ENCODE peak calls at places on chromosome 1, in nine cellular contexts. A is AG09319, V is GM12865, Z is esophagus squamous epithelium, M is pancreas, Y is OCI-LY7, F is kidney, W is K562, R is endothelial cell. G is an unnamed sample.

GRCh38 chr1:101365881-101366280 is 129.1 kb downstream of the S1PR1 start:
- DNase-seq in A (no peak), V (no peak), Z (no peak), M (no peak), Y (no peak), F (no peak), W (no peak), R (no peak), G (no peak)

GRCh38 chr1:193310569-193310968 is 124.2 kb upstream of the B3GALT2 start:
- DNase-seq in A (no peak), V (no peak), Z (no peak), M (no peak), Y (no peak), F (no peak), W (no peak), R (no peak), G (no peak)

GRCh38 chr1:78651247-78651646 is 1.6 kb downstream of the IFI44 start:
- DNase-seq in A (no peak), V (no peak), Z (no peak), M (no peak), Y (no peak), F (no peak), W (no peak), R (no peak), G (no peak)

GRCh38 chr1:112887599-112888303 is 68.2 kb downstream of the SLC16A1 start:
- DNase-seq in A (no peak), V (no peak), Z (no peak), M (no peak), Y (no peak), F (no peak), W (no peak), R (no peak), G (no peak)

GRCh38 chr1:151837841-151838490 is 1.7 kb downstream of the C2CD4D start:
- DNase-seq in A (no peak), V (peak; percentile 32), Z (no peak), M (no peak), Y (no peak), F (peak; percentile 83), W (no peak), R (no peak), G (no peak)

GRCh38 chr1:45011837-45012638 is at the start of gene UROD:
- DNase-seq in A (peak; percentile 91), V (peak; percentile 97), Z (peak; percentile 54), M (peak; percentile 90), Y (peak; percentile 97), F (peak; percentile 96), W (peak; percentile 95), R (peak; percentile 87), G (peak; percentile 83)

GRCh38 chr1:8409107-8409506 is 91.2 kb downstream of the SLC45A1 start:
- DNase-seq in A (no peak), V (peak; percentile 19), Z (no peak), M (no peak), Y (peak; percentile 37), F (no peak), W (no peak), R (no peak), G (no peak)

GRCh38 chr1:240831191-240831631 is 219.3 kb upstream of the GREM2 start:
- DNase-seq in A (peak; percentile 55), V (no peak), Z (no peak), M (no peak), Y (no peak), F (no peak), W (no peak), R (no peak), G (no peak)

GRCh38 chr1:2314803-2315710 is 76.3 kb downstream of the MORN1 start:
- DNase-seq in A (no peak), V (peak; percentile 28), Z (no peak), M (peak; percentile 44), Y (peak; percentile 28), F (peak; percentile 90), W (peak; percentile 97), R (peak; percentile 81), G (peak; percentile 42)

GRCh38 chr1:181136738-181137122 is 48.2 kb downstream of the IER5 start:
- DNase-seq in A (no peak), V (no peak), Z (no peak), M (no peak), Y (no peak), F (no peak), W (no peak), R (no peak), G (no peak)

GRCh38 chr1:188763541-188763940 is 1714.1 kb downstream of the BRINP3 start:
- DNase-seq in A (no peak), V (no peak), Z (no peak), M (no peak), Y (no peak), F (no peak), W (no peak), R (no peak), G (no peak)

GRCh38 chr1:85611856-85612255 is 31.3 kb downstream of the CCN1 start:
- DNase-seq in A (peak; percentile 94), V (no peak), Z (no peak), M (peak; percentile 46), Y (no peak), F (peak; percentile 82), W (no peak), R (no peak), G (no peak)

GRCh38 chr1:53899206-53899628 is 5.2 kb downstream of the DIO1 start:
- DNase-seq in A (peak; percentile 56), V (no peak), Z (no peak), M (peak; percentile 40), Y (no peak), F (peak; percentile 71), W (no peak), R (no peak), G (no peak)

GRCh38 chr1:233794863-233795262 is 109.6 kb upstream of the SLC35F3 start:
- DNase-seq in A (no peak), V (no peak), Z (no peak), M (no peak), Y (no peak), F (no peak), W (no peak), R (no peak), G (no peak)

GRCh38 chr1:12434174-12434573 is 183.8 kb downstream of the DHRS3 start:
- DNase-seq in A (no peak), V (peak; percentile 76), Z (no peak), M (no peak), Y (no peak), F (no peak), W (no peak), R (no peak), G (no peak)

GRCh38 chr1:180248731-180249681 is 18.9 kb downstream of the LHX4 start:
- DNase-seq in A (no peak), V (no peak), Z (no peak), M (no peak), Y (peak; percentile 26), F (no peak), W (peak; percentile 57), R (no peak), G (no peak)

GRCh38 chr1:23779826-23780371 is 1.7 kb downstream of the PITHD1 start:
- DNase-seq in A (no peak), V (no peak), Z (no peak), M (no peak), Y (no peak), F (no peak), W (no peak), R (no peak), G (no peak)

GRCh38 chr1:109543988-109544735 is 4.3 kb upstream of the GNAI3 start:
- DNase-seq in A (no peak), V (no peak), Z (no peak), M (no peak), Y (no peak), F (no peak), W (no peak), R (no peak), G (no peak)

DNA sequence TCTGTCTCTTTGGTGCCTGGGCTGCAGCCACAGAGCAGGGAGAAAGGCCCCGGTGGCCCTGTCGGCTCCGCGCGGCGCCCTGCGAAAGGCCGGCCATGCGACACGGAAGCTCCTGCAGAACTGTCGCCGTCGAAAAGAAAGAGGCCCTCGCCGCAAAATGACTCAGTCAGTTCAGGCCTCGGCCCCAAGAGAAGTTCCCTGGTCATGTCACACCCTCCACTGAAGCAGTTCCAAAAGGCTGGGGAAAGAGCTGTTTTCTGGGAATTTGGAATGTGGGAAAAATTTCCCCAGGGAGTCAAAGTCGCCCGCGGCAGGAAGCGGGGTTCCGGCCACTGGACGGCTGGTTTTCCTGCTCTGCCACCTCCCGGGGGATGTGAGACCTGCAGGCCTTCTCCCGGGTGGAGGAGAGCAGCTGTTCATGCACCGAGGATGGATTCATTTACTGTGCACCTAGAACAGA is 115.8 kb upstream of the ZNF678 start:
- DNase-seq in A (no peak), V (no peak), Z (no peak), M (peak; percentile 58), Y (no peak), F (peak; percentile 92), W (peak; percentile 37), R (peak; percentile 66), G (peak; percentile 28)
- TF ChIP-seq CTCF in A (peak; percentile 62), V (no peak), Z (no peak), M (peak; percentile 28), Y (no peak), F (peak; percentile 46), W (peak; percentile 31), R (peak; percentile 30), G (peak; percentile 58)

GRCh38 chr1:59878370-59878769 is 48.2 kb downstream of the CYP2J2 start:
- DNase-seq in A (no peak), V (no peak), Z (no peak), M (no peak), Y (no peak), F (no peak), W (no peak), R (no peak), G (no peak)
- TF ChIP-seq CTCF in A (no peak), V (no peak), Z (no peak), M (no peak), Y (no peak), F (no peak), W (no peak), R (no peak), G (no peak)

DNA sequence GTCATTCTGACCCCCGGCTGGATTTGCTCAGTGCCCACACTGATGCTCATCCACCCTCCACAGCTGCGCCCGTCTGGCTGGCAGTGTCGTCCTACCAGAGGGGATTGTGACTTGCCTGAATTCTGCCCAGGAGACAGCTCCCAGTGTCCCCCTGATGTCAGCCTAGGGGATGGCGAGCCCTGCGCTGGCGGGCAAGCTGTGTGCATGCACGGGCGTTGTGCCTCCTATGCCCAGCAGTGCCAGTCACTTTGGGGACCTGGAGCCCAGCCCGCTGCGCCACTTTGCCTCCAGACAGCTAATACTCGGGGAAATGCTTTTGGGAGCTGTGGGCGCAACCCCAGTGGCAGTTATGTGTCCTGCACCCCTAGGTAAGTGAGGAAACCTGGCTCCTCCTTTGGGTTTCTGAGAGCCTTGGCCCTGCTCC is 5.7 kb upstream of the EFNA4 start:
- DNase-seq in A (no peak), V (no peak), Z (no peak), M (no peak), Y (no peak), F (peak; percentile 70), W (no peak), R (no peak), G (no peak)
- TF ChIP-seq CTCF in A (no peak), V (peak; percentile 7), Z (no peak), M (no peak), Y (no peak), F (no peak), W (peak; percentile 14), R (peak; percentile 12), G (peak; percentile 32)

DNA sequence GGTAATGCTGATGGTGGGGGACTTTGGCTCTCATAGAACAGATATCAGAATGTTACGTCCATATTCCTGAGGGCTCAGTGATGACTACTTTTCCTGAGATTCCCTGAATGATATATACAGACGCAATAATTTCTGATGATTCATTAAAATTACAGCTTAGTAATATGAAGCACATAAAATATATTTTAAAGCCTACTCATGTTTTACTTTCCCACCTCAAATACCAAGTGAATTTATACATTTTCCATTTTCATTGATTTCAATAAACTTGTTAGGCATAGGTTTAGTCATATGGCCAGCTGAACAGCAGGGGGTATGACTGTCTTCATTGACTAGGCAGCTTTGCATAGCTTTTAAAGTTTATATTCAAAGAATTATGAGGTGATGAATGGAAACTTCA is 26.2 kb upstream of the PDC start:
- DNase-seq in A (no peak), V (no peak), Z (no peak), M (no peak), Y (no peak), F (no peak), W (no peak), R (no peak), G (no peak)
- TF ChIP-seq CTCF in A (no peak), V (no peak), Z (no peak), M (no peak), Y (no peak), F (no peak), W (no peak), R (no peak), G (no peak)